ENCODE peak calls at places on chromosomes 11 and 22, in five cellular contexts. F is AG09309, R is NCI-H460, S is upper lobe of right lung, U is gastrocnemius medialis. Z is an unnamed sample.

GRCh38 chr11:47552086-47552580 is 799 bp downstream of the CELF1 start:
- DNase-seq in U (peak), S (peak), F (no peak), R (no peak), Z (no peak)

GRCh38 chr11:120883404-120884135 is 140.3 kb upstream of the TBCEL start:
- DNase-seq in R (no peak), F (peak), S (no peak), U (no peak), Z (peak)

GRCh38 chr22:48432721-48433518 is 1394.8 kb downstream of the BRD1 start:
- DNase-seq in U (no peak), R (no peak), S (peak), F (no peak), Z (no peak)

GRCh38 chr11:124769804-124770774 is 8.0 kb upstream of the ESAM start:
- DNase-seq in S (no peak), U (no peak), R (no peak), F (no peak), Z (no peak)

GRCh38 chr11:102453286-102453797 is 777 bp upstream of the TMEM123 start:
- DNase-seq in F (no peak), U (no peak), R (no peak), S (no peak), Z (no peak)

GRCh38 chr22:22770881-22771280 is 116.7 kb upstream of the IGLL5 start:
- DNase-seq in R (no peak), S (no peak), F (no peak), U (no peak), Z (no peak)

GRCh38 chr11:96238563-96239166 is 104.3 kb downstream of the MAML2 start:
- DNase-seq in R (no peak), U (no peak), S (no peak), F (no peak), Z (no peak)

GRCh38 chr11:1153951-1154487 is 3.7 kb upstream of the MUC5AC start:
- DNase-seq in F (peak), U (no peak), S (peak), R (peak), Z (peak)

GRCh38 chr11:129591527-129591926 is 215.9 kb downstream of the BARX2 start:
- DNase-seq in R (no peak), F (no peak), U (no peak), S (no peak), Z (no peak)

GRCh38 chr11:16252373-16252772 is 104.0 kb downstream of the SOX6 start:
- DNase-seq in F (no peak), S (no peak), U (no peak), R (no peak), Z (peak)

GRCh38 chr11:12083380-12083779 is 27.0 kb upstream of the MICAL2 start:
- DNase-seq in F (no peak), U (no peak), S (no peak), R (no peak), Z (no peak)

GRCh38 chr11:58914821-58915543 is 24.3 kb upstream of the GLYATL1 start:
- DNase-seq in R (no peak), S (no peak), U (no peak), F (no peak), Z (no peak)

GRCh38 chr11:1563697-1564534 is 8.2 kb downstream of the DUSP8 start:
- DNase-seq in S (peak), F (no peak), U (no peak), R (no peak), Z (no peak)

GRCh38 chr11:134359646-134360045 is 27.9 kb downstream of the GLB1L2 start:
- DNase-seq in R (no peak), S (no peak), F (no peak), U (no peak), Z (no peak)

GRCh38 chr11:73913472-73913871 is 36.7 kb downstream of the PAAF1 start:
- DNase-seq in R (no peak), F (no peak), S (no peak), U (no peak), Z (no peak)

GRCh38 chr11:103528596-103528995 is 419.4 kb downstream of the DYNC2H1 start:
- DNase-seq in S (no peak), R (no peak), F (no peak), U (no peak), Z (peak)

GRCh38 chr11:19370100-19370861 is 129.5 kb upstream of the E2F8 start:
- DNase-seq in F (no peak), S (no peak), U (peak), R (no peak), Z (no peak)

GRCh38 chr11:64870176-64870892 is 8.1 kb downstream of the EHD1 start:
- DNase-seq in R (no peak), U (no peak), S (no peak), F (no peak), Z (no peak)

GRCh38 chr11:34439521-34440258 is 956 bp downstream of the CAT start:
- DNase-seq in S (no peak), R (no peak), U (no peak), F (no peak), Z (no peak)

GRCh38 chr22:42978453-42979103 is 36.4 kb downstream of the PACSIN2 start:
- DNase-seq in F (no peak), U (no peak), R (no peak), S (no peak), Z (no peak)

GRCh38 chr11:107732327-107733051 is 20.6 kb upstream of the SLN start:
- DNase-seq in U (no peak), S (no peak), F (no peak), R (no peak), Z (no peak)

GRCh38 chr11:1830500-1831223 is 4.1 kb upstream of the SYT8 start:
- DNase-seq in F (no peak), S (peak), U (no peak), R (no peak), Z (no peak)

GRCh38 chr11:17633987-17634775 is 85.2 kb upstream of the MYOD1 start:
- DNase-seq in R (no peak), S (peak), U (no peak), F (no peak), Z (no peak)

GRCh38 chr22:26464312-26464711 is 19.3 kb downstream of the HPS4 start:
- DNase-seq in R (no peak), S (no peak), F (no peak), U (no peak), Z (peak)

GRCh38 chr22:28477556-28477955 is 202.1 kb downstream of the TTC28 start:
- DNase-seq in R (no peak), S (no peak), U (no peak), F (no peak), Z (no peak)

GRCh38 chr11:69711824-69712801 is 8.3 kb upstream of the FGF19 start:
- DNase-seq in R (no peak), F (no peak), U (no peak), S (no peak), Z (no peak)

GRCh38 chr22:45774016-45774670 is 102.5 kb downstream of the ATXN10 start:
- DNase-seq in R (no peak), U (no peak), S (no peak), F (no peak), Z (no peak)

GRCh38 chr11:110565690-110566336 is 136.1 kb downstream of the FDX1 start:
- DNase-seq in F (no peak), U (no peak), R (no peak), S (peak), Z (no peak)

GRCh38 chr11:80136991-80137390 is 696.2 kb upstream of the TENM4 start:
- DNase-seq in R (no peak), U (no peak), S (no peak), F (no peak), Z (no peak)

GRCh38 chr11:118893662-118894061 is 10.0 kb downstream of the CXCR5 start:
- DNase-seq in F (no peak), U (no peak), S (no peak), R (no peak), Z (no peak)

Z was measured in GM04504.